ENCODE peak calls at places on chromosomes 2 and 18, in nine cellular contexts. One of them, this sample, is unnamed.

GRCh38 chr2:20180676-20181648 is 44.0 kb downstream of the SDC1 start:
- DNase-seq in tibial nerve: no peak
- DNase-seq in AG04450: no peak
- DNase-seq in body of pancreas: peak; percentile 7
- DNase-seq in fibroblast of the aortic adventitia: no peak
- DNase-seq in GM23338: no peak
- DNase-seq in fibroblast of lung: no peak
- DNase-seq in GM12864: no peak
- DNase-seq in heart right ventricle: no peak
- DNase-seq in this sample: no peak

GRCh38 chr18:54090856-54091255 is 133.6 kb downstream of the MBD2 start:
- DNase-seq in tibial nerve: no peak
- DNase-seq in AG04450: no peak
- DNase-seq in body of pancreas: no peak
- DNase-seq in fibroblast of the aortic adventitia: no peak
- DNase-seq in GM23338: no peak
- DNase-seq in fibroblast of lung: no peak
- DNase-seq in GM12864: no peak
- DNase-seq in heart right ventricle: no peak
- DNase-seq in this sample: peak; percentile 8

GRCh38 chr2:102094917-102095316 is 47.6 kb upstream of the IL1R1 start:
- DNase-seq in tibial nerve: no peak
- DNase-seq in AG04450: peak; percentile 90
- DNase-seq in body of pancreas: no peak
- DNase-seq in fibroblast of the aortic adventitia: peak; percentile 86
- DNase-seq in GM23338: no peak
- DNase-seq in fibroblast of lung: peak; percentile 99
- DNase-seq in GM12864: no peak
- DNase-seq in heart right ventricle: no peak
- DNase-seq in this sample: no peak

GRCh38 chr2:237859533-237860272 is at the start of gene RAMP1:
- DNase-seq in tibial nerve: no peak
- DNase-seq in AG04450: no peak
- DNase-seq in body of pancreas: peak; percentile 56
- DNase-seq in fibroblast of the aortic adventitia: no peak
- DNase-seq in GM23338: peak; percentile 60
- DNase-seq in fibroblast of lung: no peak
- DNase-seq in GM12864: no peak
- DNase-seq in heart right ventricle: no peak
- DNase-seq in this sample: no peak

GRCh38 chr18:68791801-68792200 is 6.1 kb upstream of the CCDC102B start:
- DNase-seq in tibial nerve: no peak
- DNase-seq in AG04450: no peak
- DNase-seq in body of pancreas: no peak
- DNase-seq in fibroblast of the aortic adventitia: no peak
- DNase-seq in GM23338: no peak
- DNase-seq in fibroblast of lung: peak; percentile 86
- DNase-seq in GM12864: no peak
- DNase-seq in heart right ventricle: no peak
- DNase-seq in this sample: no peak

GRCh38 chr2:19474128-19474527 is 115.7 kb upstream of the OSR1 start:
- DNase-seq in tibial nerve: no peak
- DNase-seq in AG04450: no peak
- DNase-seq in body of pancreas: peak; percentile 13
- DNase-seq in fibroblast of the aortic adventitia: no peak
- DNase-seq in GM23338: no peak
- DNase-seq in fibroblast of lung: peak; percentile 72
- DNase-seq in GM12864: peak; percentile 73
- DNase-seq in heart right ventricle: no peak
- DNase-seq in this sample: peak; percentile 63

GRCh38 chr2:34096552-34097171 is 497.6 kb upstream of the FAM98A start:
- DNase-seq in tibial nerve: peak; percentile 14
- DNase-seq in AG04450: peak; percentile 20
- DNase-seq in body of pancreas: peak; percentile 70
- DNase-seq in fibroblast of the aortic adventitia: peak; percentile 79
- DNase-seq in GM23338: peak; percentile 82
- DNase-seq in fibroblast of lung: peak; percentile 77
- DNase-seq in GM12864: peak; percentile 5
- DNase-seq in heart right ventricle: no peak
- DNase-seq in this sample: peak; percentile 59

GRCh38 chr2:138814123-138814883 is 34.1 kb upstream of the NXPH2 start:
- DNase-seq in tibial nerve: no peak
- DNase-seq in AG04450: no peak
- DNase-seq in body of pancreas: no peak
- DNase-seq in fibroblast of the aortic adventitia: no peak
- DNase-seq in GM23338: peak; percentile 70
- DNase-seq in fibroblast of lung: no peak
- DNase-seq in GM12864: no peak
- DNase-seq in heart right ventricle: no peak
- DNase-seq in this sample: peak; percentile 25

GRCh38 chr18:76420888-76421287 is 74.2 kb downstream of the ZNF516 start:
- DNase-seq in tibial nerve: no peak
- DNase-seq in AG04450: no peak
- DNase-seq in body of pancreas: no peak
- DNase-seq in fibroblast of the aortic adventitia: no peak
- DNase-seq in GM23338: no peak
- DNase-seq in fibroblast of lung: no peak
- DNase-seq in GM12864: no peak
- DNase-seq in heart right ventricle: no peak
- DNase-seq in this sample: no peak

GRCh38 chr18:14970027-14970426 is 222.1 kb downstream of the ANKRD30B start:
- DNase-seq in tibial nerve: no peak
- DNase-seq in AG04450: no peak
- DNase-seq in body of pancreas: no peak
- DNase-seq in fibroblast of the aortic adventitia: peak; percentile 60
- DNase-seq in GM23338: no peak
- DNase-seq in fibroblast of lung: peak; percentile 33
- DNase-seq in GM12864: no peak
- DNase-seq in heart right ventricle: no peak
- DNase-seq in this sample: no peak

GRCh38 chr2:145623136-145623535 is 1103.2 kb upstream of the ZEB2 start:
- DNase-seq in tibial nerve: no peak
- DNase-seq in AG04450: no peak
- DNase-seq in body of pancreas: no peak
- DNase-seq in fibroblast of the aortic adventitia: peak; percentile 67
- DNase-seq in GM23338: no peak
- DNase-seq in fibroblast of lung: peak; percentile 62
- DNase-seq in GM12864: no peak
- DNase-seq in heart right ventricle: no peak
- DNase-seq in this sample: no peak

GRCh38 chr2:160111951-160112798 is 49.8 kb upstream of the PLA2R1 start:
- DNase-seq in tibial nerve: no peak
- DNase-seq in AG04450: no peak
- DNase-seq in body of pancreas: no peak
- DNase-seq in fibroblast of the aortic adventitia: no peak
- DNase-seq in GM23338: no peak
- DNase-seq in fibroblast of lung: no peak
- DNase-seq in GM12864: peak; percentile 15
- DNase-seq in heart right ventricle: no peak
- DNase-seq in this sample: peak; percentile 72

GRCh38 chr2:232890896-232891601 is 21.0 kb downstream of the SNORC start:
- DNase-seq in tibial nerve: peak; percentile 12
- DNase-seq in AG04450: no peak
- DNase-seq in body of pancreas: peak; percentile 79
- DNase-seq in fibroblast of the aortic adventitia: no peak
- DNase-seq in GM23338: peak; percentile 83
- DNase-seq in fibroblast of lung: no peak
- DNase-seq in GM12864: no peak
- DNase-seq in heart right ventricle: no peak
- DNase-seq in this sample: no peak

GRCh38 chr2:232891621-232892071 is 21.6 kb downstream of the SNORC start:
- DNase-seq in tibial nerve: no peak
- DNase-seq in AG04450: no peak
- DNase-seq in body of pancreas: no peak
- DNase-seq in fibroblast of the aortic adventitia: peak; percentile 83
- DNase-seq in GM23338: no peak
- DNase-seq in fibroblast of lung: no peak
- DNase-seq in GM12864: no peak
- DNase-seq in heart right ventricle: no peak
- DNase-seq in this sample: no peak

GRCh38 chr2:232888839-232889529 is 18.9 kb downstream of the SNORC start:
- DNase-seq in tibial nerve: no peak
- DNase-seq in AG04450: no peak
- DNase-seq in body of pancreas: no peak
- DNase-seq in fibroblast of the aortic adventitia: no peak
- DNase-seq in GM23338: no peak
- DNase-seq in fibroblast of lung: no peak
- DNase-seq in GM12864: no peak
- DNase-seq in heart right ventricle: no peak
- DNase-seq in this sample: no peak

GRCh38 chr2:232889876-232890401 is 19.9 kb downstream of the SNORC start:
- DNase-seq in tibial nerve: no peak
- DNase-seq in AG04450: no peak
- DNase-seq in body of pancreas: no peak
- DNase-seq in fibroblast of the aortic adventitia: no peak
- DNase-seq in GM23338: no peak
- DNase-seq in fibroblast of lung: no peak
- DNase-seq in GM12864: no peak
- DNase-seq in heart right ventricle: no peak
- DNase-seq in this sample: no peak

GRCh38 chr2:232890536-232890895 is 20.5 kb downstream of the SNORC start:
- DNase-seq in tibial nerve: peak; percentile 4
- DNase-seq in AG04450: no peak
- DNase-seq in body of pancreas: no peak
- DNase-seq in fibroblast of the aortic adventitia: no peak
- DNase-seq in GM23338: no peak
- DNase-seq in fibroblast of lung: no peak
- DNase-seq in GM12864: no peak
- DNase-seq in heart right ventricle: no peak
- DNase-seq in this sample: no peak
- H3K4me3 ChIP-seq in tibial nerve: no peak overlapping the region
- H3K4me3 ChIP-seq in AG04450: no peak overlapping the region
- H3K4me3 ChIP-seq in body of pancreas: no peak overlapping the region
- H3K4me3 ChIP-seq in fibroblast of the aortic adventitia: no peak overlapping the region
- H3K4me3 ChIP-seq in GM23338: no peak overlapping the region
- H3K4me3 ChIP-seq in fibroblast of lung: no peak overlapping the region
- H3K4me3 ChIP-seq in GM12864: no peak overlapping the region
- H3K4me3 ChIP-seq in heart right ventricle: no peak overlapping the region
- H3K4me3 ChIP-seq in this sample: no peak overlapping the region

GRCh38 chr2:110099471-110100225 is 16.0 kb downstream of the MALL start:
- DNase-seq in tibial nerve: no peak
- DNase-seq in AG04450: no peak
- DNase-seq in body of pancreas: no peak
- DNase-seq in fibroblast of the aortic adventitia: no peak
- DNase-seq in GM23338: no peak
- DNase-seq in fibroblast of lung: no peak
- DNase-seq in GM12864: no peak
- DNase-seq in heart right ventricle: no peak
- DNase-seq in this sample: no peak
- TF ChIP-seq CTCF in tibial nerve: no peak
- TF ChIP-seq CTCF in AG04450: no peak
- TF ChIP-seq CTCF in body of pancreas: no peak
- TF ChIP-seq CTCF in fibroblast of the aortic adventitia: no peak
- TF ChIP-seq CTCF in GM23338: no peak
- TF ChIP-seq CTCF in fibroblast of lung: no peak
- TF ChIP-seq CTCF in GM12864: no peak
- TF ChIP-seq CTCF in heart right ventricle: no peak
- TF ChIP-seq CTCF in this sample: no peak

DNA sequence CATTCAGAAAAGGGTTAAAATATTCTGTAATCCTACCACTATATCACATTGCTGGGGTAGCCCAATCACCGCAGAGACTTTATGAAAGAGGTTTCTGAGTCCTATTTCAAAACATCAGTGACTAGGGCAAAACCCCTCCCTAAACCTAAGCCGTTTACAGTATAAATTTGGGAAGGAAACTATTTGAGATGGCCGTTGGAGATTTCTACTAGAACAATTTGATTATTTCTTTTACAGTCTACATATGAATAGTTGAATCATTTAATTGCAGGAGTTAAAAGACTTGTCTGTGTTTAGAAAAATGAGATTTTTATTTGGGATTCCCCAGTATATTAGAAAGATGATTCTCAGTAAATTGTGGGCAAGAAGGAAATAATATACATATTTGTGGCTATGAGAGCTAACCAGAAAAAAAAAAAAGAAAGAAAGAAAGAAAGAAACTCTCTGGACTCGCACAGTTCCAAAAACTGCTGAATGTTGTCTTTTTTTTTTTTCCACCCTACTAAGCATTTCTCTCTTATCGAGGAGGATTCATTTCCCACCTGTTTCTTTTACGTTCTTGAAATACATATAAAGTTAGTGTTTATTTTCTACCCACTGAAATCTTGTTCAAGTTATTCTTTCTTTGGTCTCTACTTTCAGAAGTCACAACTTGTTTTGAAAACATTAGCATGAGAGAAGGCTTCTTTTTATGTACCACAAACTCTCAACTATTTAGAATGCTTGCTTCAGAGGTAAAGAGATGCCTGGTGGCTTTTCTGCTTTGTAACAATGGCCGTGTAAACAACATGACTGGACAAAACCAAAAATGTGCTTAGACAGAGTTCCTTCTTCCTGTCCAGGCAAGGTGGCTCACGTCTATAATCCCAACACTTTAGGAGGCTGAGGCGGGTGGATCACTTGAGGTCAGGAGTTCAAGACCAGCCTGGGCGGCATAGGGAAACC is 65.9 kb downstream of the BCL2 start:
- DNase-seq in tibial nerve: no peak
- DNase-seq in AG04450: no peak
- DNase-seq in body of pancreas: no peak
- DNase-seq in fibroblast of the aortic adventitia: peak; percentile 45
- DNase-seq in GM23338: no peak
- DNase-seq in fibroblast of lung: peak; percentile 79
- DNase-seq in GM12864: no peak
- DNase-seq in heart right ventricle: no peak
- DNase-seq in this sample: peak; percentile 49
- H3K4me3 ChIP-seq in tibial nerve: no peak overlapping the region
- H3K4me3 ChIP-seq in AG04450: no peak overlapping the region
- H3K4me3 ChIP-seq in body of pancreas: no peak overlapping the region
- H3K4me3 ChIP-seq in fibroblast of the aortic adventitia: no peak overlapping the region
- H3K4me3 ChIP-seq in GM23338: no peak overlapping the region
- H3K4me3 ChIP-seq in fibroblast of lung: peak overlapping the region; percentile 39
- H3K4me3 ChIP-seq in GM12864: no peak overlapping the region
- H3K4me3 ChIP-seq in heart right ventricle: no peak overlapping the region
- H3K4me3 ChIP-seq in this sample: no peak overlapping the region

GRCh38 chr18:56453576-56453975 is 184.8 kb downstream of the TXNL1 start:
- DNase-seq in tibial nerve: no peak
- DNase-seq in AG04450: no peak
- DNase-seq in body of pancreas: no peak
- DNase-seq in fibroblast of the aortic adventitia: no peak
- DNase-seq in GM23338: no peak
- DNase-seq in fibroblast of lung: no peak
- DNase-seq in GM12864: no peak
- DNase-seq in heart right ventricle: no peak
- DNase-seq in this sample: no peak

GRCh38 chr18:56451188-56451587 is 187.2 kb downstream of the TXNL1 start:
- DNase-seq in tibial nerve: no peak
- DNase-seq in AG04450: no peak
- DNase-seq in body of pancreas: no peak
- DNase-seq in fibroblast of the aortic adventitia: no peak
- DNase-seq in GM23338: no peak
- DNase-seq in fibroblast of lung: no peak
- DNase-seq in GM12864: no peak
- DNase-seq in heart right ventricle: no peak
- DNase-seq in this sample: no peak

GRCh38 chr18:56443508-56443907 is 194.9 kb downstream of the TXNL1 start:
- DNase-seq in tibial nerve: no peak
- DNase-seq in AG04450: no peak
- DNase-seq in body of pancreas: no peak
- DNase-seq in fibroblast of the aortic adventitia: peak; percentile 4
- DNase-seq in GM23338: no peak
- DNase-seq in fibroblast of lung: no peak
- DNase-seq in GM12864: no peak
- DNase-seq in heart right ventricle: no peak
- DNase-seq in this sample: no peak

GRCh38 chr18:56445422-56445821 is 193.0 kb downstream of the TXNL1 start:
- DNase-seq in tibial nerve: no peak
- DNase-seq in AG04450: no peak
- DNase-seq in body of pancreas: no peak
- DNase-seq in fibroblast of the aortic adventitia: no peak
- DNase-seq in GM23338: no peak
- DNase-seq in fibroblast of lung: no peak
- DNase-seq in GM12864: no peak
- DNase-seq in heart right ventricle: no peak
- DNase-seq in this sample: no peak

GRCh38 chr18:56447972-56448371 is 190.4 kb downstream of the TXNL1 start:
- DNase-seq in tibial nerve: no peak
- DNase-seq in AG04450: no peak
- DNase-seq in body of pancreas: no peak
- DNase-seq in fibroblast of the aortic adventitia: peak; percentile 29
- DNase-seq in GM23338: no peak
- DNase-seq in fibroblast of lung: peak; percentile 34
- DNase-seq in GM12864: no peak
- DNase-seq in heart right ventricle: no peak
- DNase-seq in this sample: no peak
- TF ChIP-seq CTCF in tibial nerve: no peak
- TF ChIP-seq CTCF in AG04450: no peak
- TF ChIP-seq CTCF in body of pancreas: no peak
- TF ChIP-seq CTCF in fibroblast of the aortic adventitia: no peak
- TF ChIP-seq CTCF in GM23338: no peak
- TF ChIP-seq CTCF in fibroblast of lung: no peak
- TF ChIP-seq CTCF in GM12864: no peak
- TF ChIP-seq CTCF in heart right ventricle: no peak
- TF ChIP-seq CTCF in this sample: no peak

This sample was measured in GM12865.